ENCODE peak calls at places on chromosomes 16 and 17, in six cellular contexts. L, A, T, I, D and W are unnamed samples.
A peak's percentile ranks its signal among the peaks of the same experiment; 100 is the strongest.

GRCh38 chr16:67296422-67296821 is 17.1 kb downstream of the PLEKHG4 start:
- DNase-seq in L (no peak), A (no peak), T (no peak), I (peak; percentile 80), D (no peak), W (no peak)

GRCh38 chr17:8392274-8392673 is 5.4 kb downstream of the RNF222 start:
- DNase-seq in L (no peak), A (no peak), T (no peak), I (no peak), D (no peak), W (no peak)

GRCh38 chr17:62713096-62713870 is 85.8 kb downstream of the MRC2 start:
- DNase-seq in L (peak; percentile 70), A (no peak), T (no peak), I (no peak), D (no peak), W (peak; percentile 9)

GRCh38 chr17:16661217-16661616 is 7.6 kb upstream of the ZNF624 start:
- DNase-seq in L (no peak), A (no peak), T (no peak), I (no peak), D (no peak), W (no peak)

GRCh38 chr16:13779676-13780075 is 140.3 kb upstream of the ERCC4 start:
- DNase-seq in L (no peak), A (no peak), T (no peak), I (no peak), D (no peak), W (no peak)

GRCh38 chr17:82647593-82648164 is 565 bp downstream of the WDR45B start:
- DNase-seq in L (no peak), A (peak; percentile 73), T (peak; percentile 48), I (no peak), D (no peak), W (peak; percentile 63)

GRCh38 chr16:27367463-27368357 is 34.3 kb upstream of the IL21R start:
- DNase-seq in L (peak; percentile 81), A (peak; percentile 87), T (peak; percentile 81), I (peak; percentile 71), D (peak; percentile 74), W (peak; percentile 89)

GRCh38 chr17:71237903-71238538 is 882.8 kb upstream of the SOX9 start:
- DNase-seq in L (no peak), A (no peak), T (no peak), I (peak; percentile 90), D (peak; percentile 37), W (no peak)

GRCh38 chr16:8740775-8741355 is 56.6 kb downstream of the TMEM186 start:
- DNase-seq in L (no peak), A (peak; percentile 36), T (peak; percentile 17), I (no peak), D (no peak), W (no peak)

GRCh38 chr17:71467719-71468118 is 653.1 kb upstream of the SOX9 start:
- DNase-seq in L (no peak), A (no peak), T (no peak), I (no peak), D (no peak), W (no peak)

GRCh38 chr16:24612656-24613055 is 73.3 kb downstream of the RBBP6 start:
- DNase-seq in L (no peak), A (no peak), T (no peak), I (no peak), D (no peak), W (no peak)

GRCh38 chr16:24610421-24610765 is 71.0 kb downstream of the RBBP6 start:
- DNase-seq in L (peak; percentile 55), A (peak; percentile 29), T (peak; percentile 8), I (peak; percentile 21), D (no peak), W (no peak)

GRCh38 chr16:24611310-24611709 is 71.9 kb downstream of the RBBP6 start:
- DNase-seq in L (no peak), A (no peak), T (no peak), I (no peak), D (no peak), W (no peak)

GRCh38 chr16:24609740-24610420 is 70.5 kb downstream of the RBBP6 start:
- DNase-seq in L (peak; percentile 60), A (peak; percentile 46), T (peak; percentile 19), I (peak; percentile 60), D (no peak), W (peak; percentile 57)

DNA sequence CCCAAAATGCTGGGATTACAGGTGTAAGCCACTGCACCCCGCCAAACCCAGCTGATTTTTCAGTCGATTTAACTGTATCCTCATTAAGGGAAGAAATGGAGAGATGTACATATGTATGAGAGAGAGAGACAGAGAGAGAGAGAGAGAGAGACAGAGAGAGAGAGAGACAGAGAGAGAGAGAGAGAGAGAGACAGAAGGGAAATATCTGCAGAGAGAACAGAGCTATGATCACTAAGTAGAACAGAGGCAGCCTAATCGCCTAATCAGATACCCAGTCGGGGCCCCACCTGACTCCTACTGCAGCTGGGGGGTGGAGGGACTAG is 70.0 kb downstream of the RBBP6 start:
- DNase-seq in L (no peak), A (no peak), T (no peak), I (no peak), D (no peak), W (no peak)
- TF ChIP-seq CTCF in L (no peak), A (no peak), T (no peak), I (no peak), D (no peak), W (no peak)

GRCh38 chr16:69108905-69109252 is 3.4 kb downstream of the HAS3 start:
- DNase-seq in L (no peak), A (no peak), T (no peak), I (no peak), D (no peak), W (no peak)

GRCh38 chr16:69109486-69110270 is 4.2 kb downstream of the HAS3 start:
- DNase-seq in L (no peak), A (no peak), T (no peak), I (no peak), D (no peak), W (no peak)

GRCh38 chr16:69111831-69112230 is 6.4 kb downstream of the HAS3 start:
- DNase-seq in L (no peak), A (no peak), T (no peak), I (no peak), D (no peak), W (no peak)

GRCh38 chr16:69111216-69111615 is 5.8 kb downstream of the HAS3 start:
- DNase-seq in L (no peak), A (no peak), T (no peak), I (no peak), D (no peak), W (no peak)

GRCh38 chr16:69110406-69110805 is 5.0 kb downstream of the HAS3 start:
- DNase-seq in L (no peak), A (no peak), T (no peak), I (no peak), D (no peak), W (no peak)
- TF ChIP-seq CTCF in L (no peak), A (no peak), T (no peak), I (no peak), D (no peak), W (no peak)

DNA sequence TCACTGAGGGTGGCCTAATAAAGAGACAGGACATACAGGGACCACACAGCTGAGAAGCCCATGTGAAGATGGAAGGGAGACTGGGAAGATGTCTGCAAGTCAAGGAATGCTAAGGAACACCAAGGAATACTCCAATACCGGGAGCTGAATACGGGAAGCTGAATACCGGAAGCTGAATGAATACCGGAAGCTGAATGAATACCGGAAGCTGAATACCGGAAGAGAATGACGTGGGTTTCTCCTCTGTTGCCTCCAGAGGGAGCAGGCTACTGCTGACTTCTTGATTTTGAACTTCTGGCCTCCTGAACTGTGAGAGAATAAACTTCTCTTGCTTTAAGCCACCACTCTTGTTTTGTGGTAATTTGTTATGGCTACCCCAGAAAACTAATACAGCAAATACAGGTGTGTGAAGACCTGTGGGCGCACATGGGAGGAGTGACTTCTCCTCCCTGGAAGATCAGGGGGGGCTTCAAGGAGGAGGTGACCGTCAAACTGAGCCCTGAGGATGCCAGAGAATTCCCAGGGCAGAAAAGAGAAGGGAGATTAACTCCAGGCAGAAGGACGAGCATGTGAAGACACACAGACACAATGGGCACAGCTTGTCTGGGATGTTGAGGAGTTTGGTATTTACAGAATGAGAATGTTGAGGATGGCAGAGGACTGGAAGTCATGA is 259.9 kb downstream of the IRF8 start:
- DNase-seq in L (no peak), A (no peak), T (no peak), I (peak; percentile 3), D (peak; percentile 17), W (no peak)
- TF ChIP-seq CTCF in L (peak; percentile 47), A (no peak), T (no peak), I (peak; percentile 27), D (no peak), W (no peak)

DNA sequence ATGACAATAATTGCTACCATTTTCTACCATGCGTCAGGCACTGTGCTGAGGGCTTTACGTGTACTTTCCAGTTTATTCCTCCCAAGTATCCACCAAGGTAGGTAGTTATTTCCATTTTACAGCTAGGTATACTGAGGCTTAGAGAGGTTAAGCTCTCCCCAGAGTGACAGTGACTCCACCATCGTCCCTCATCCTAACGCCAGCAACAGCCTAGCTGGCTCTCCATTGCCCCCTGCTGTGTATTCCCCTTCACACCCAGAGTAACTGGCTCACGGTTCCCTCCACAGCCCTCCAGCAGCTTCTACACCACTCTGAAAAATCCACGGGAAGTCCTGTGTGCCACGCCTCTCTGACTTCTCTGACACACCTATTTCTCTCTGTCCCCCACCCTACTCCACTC is 7.1 kb upstream of the ASGR1 start:
- DNase-seq in L (no peak), A (no peak), T (no peak), I (no peak), D (peak; percentile 53), W (no peak)
- TF ChIP-seq CTCF in L (peak; percentile 15), A (no peak), T (no peak), I (peak; percentile 27), D (no peak), W (no peak)